ENCODE peak calls at places on chromosomes 1 and 21, in seven cellular contexts. One of them, this sample, is unnamed.

GRCh38 chr1:27536004-27536757 is 46.2 kb upstream of the WASF2 start:
- DNase-seq in body of pancreas: no peak
- DNase-seq in K562: no peak
- DNase-seq in transverse colon: no peak
- DNase-seq in stomach: no peak
- DNase-seq in H54: no peak
- DNase-seq in Peyer's patch: no peak
- DNase-seq in this sample: peak

GRCh38 chr1:81432089-81432488 is 368.6 kb upstream of the ADGRL2 start:
- DNase-seq in Peyer's patch: no peak
- DNase-seq in transverse colon: no peak
- DNase-seq in K562: no peak
- DNase-seq in stomach: no peak
- DNase-seq in H54: no peak
- DNase-seq in body of pancreas: no peak
- DNase-seq in this sample: no peak

GRCh38 chr1:183620311-183620710 is 15.3 kb downstream of the ARPC5 start:
- DNase-seq in H54: no peak
- DNase-seq in transverse colon: no peak
- DNase-seq in body of pancreas: no peak
- DNase-seq in Peyer's patch: no peak
- DNase-seq in stomach: no peak
- DNase-seq in K562: no peak
- DNase-seq in this sample: no peak

GRCh38 chr1:24727490-24728214 is 17.6 kb upstream of the CLIC4 start:
- DNase-seq in K562: no peak
- DNase-seq in stomach: peak
- DNase-seq in transverse colon: peak
- DNase-seq in Peyer's patch: peak
- DNase-seq in H54: no peak
- DNase-seq in body of pancreas: no peak
- DNase-seq in this sample: peak

GRCh38 chr1:87334351-87335174 is 5.9 kb downstream of the LMO4 start:
- DNase-seq in stomach: no peak
- DNase-seq in K562: peak
- DNase-seq in transverse colon: peak
- DNase-seq in body of pancreas: no peak
- DNase-seq in H54: no peak
- DNase-seq in Peyer's patch: no peak
- DNase-seq in this sample: peak

GRCh38 chr1:156115514-156116374 is 1.2 kb downstream of the LMNA start:
- DNase-seq in H54: peak
- DNase-seq in Peyer's patch: no peak
- DNase-seq in body of pancreas: peak
- DNase-seq in K562: peak
- DNase-seq in transverse colon: peak
- DNase-seq in stomach: peak
- DNase-seq in this sample: peak

GRCh38 chr1:243233908-243234307 is 21.2 kb downstream of the CEP170 start:
- DNase-seq in transverse colon: no peak
- DNase-seq in H54: no peak
- DNase-seq in K562: no peak
- DNase-seq in Peyer's patch: no peak
- DNase-seq in body of pancreas: no peak
- DNase-seq in stomach: no peak
- DNase-seq in this sample: no peak

GRCh38 chr1:228369608-228370438 is 36.8 kb downstream of the TRIM11 start:
- DNase-seq in stomach: no peak
- DNase-seq in transverse colon: no peak
- DNase-seq in Peyer's patch: no peak
- DNase-seq in H54: no peak
- DNase-seq in body of pancreas: peak
- DNase-seq in K562: no peak
- DNase-seq in this sample: no peak

GRCh38 chr21:17359781-17360180 is 153.1 kb upstream of the CXADR start:
- DNase-seq in transverse colon: no peak
- DNase-seq in stomach: no peak
- DNase-seq in H54: no peak
- DNase-seq in Peyer's patch: no peak
- DNase-seq in body of pancreas: no peak
- DNase-seq in K562: no peak
- DNase-seq in this sample: no peak

GRCh38 chr1:180522204-180522497 is 19.8 kb upstream of the ACBD6 start:
- DNase-seq in transverse colon: no peak
- DNase-seq in Peyer's patch: no peak
- DNase-seq in K562: no peak
- DNase-seq in stomach: no peak
- DNase-seq in body of pancreas: no peak
- DNase-seq in H54: no peak
- DNase-seq in this sample: no peak

GRCh38 chr1:56872597-56872996 is 18.0 kb downstream of the C8A start:
- DNase-seq in H54: no peak
- DNase-seq in body of pancreas: no peak
- DNase-seq in K562: no peak
- DNase-seq in stomach: no peak
- DNase-seq in Peyer's patch: no peak
- DNase-seq in transverse colon: no peak
- DNase-seq in this sample: no peak

GRCh38 chr1:197725044-197725443 is 50.2 kb downstream of the DENND1B start:
- DNase-seq in transverse colon: no peak
- DNase-seq in K562: no peak
- DNase-seq in H54: no peak
- DNase-seq in body of pancreas: no peak
- DNase-seq in Peyer's patch: no peak
- DNase-seq in stomach: no peak
- DNase-seq in this sample: no peak

GRCh38 chr1:220748091-220748934 is at the start of gene MTARC2:
- DNase-seq in K562: no peak
- DNase-seq in body of pancreas: peak
- DNase-seq in transverse colon: peak
- DNase-seq in H54: peak
- DNase-seq in Peyer's patch: peak
- DNase-seq in stomach: peak
- DNase-seq in this sample: peak

GRCh38 chr1:155051777-155052398 is 772 bp downstream of the ADAM15 start:
- DNase-seq in body of pancreas: peak
- DNase-seq in Peyer's patch: peak
- DNase-seq in K562: no peak
- DNase-seq in stomach: peak
- DNase-seq in transverse colon: peak
- DNase-seq in H54: peak
- DNase-seq in this sample: no peak

GRCh38 chr21:45943630-45944540 is 37.7 kb upstream of the COL6A1 start:
- DNase-seq in Peyer's patch: no peak
- DNase-seq in K562: no peak
- DNase-seq in stomach: no peak
- DNase-seq in transverse colon: no peak
- DNase-seq in H54: no peak
- DNase-seq in body of pancreas: no peak
- DNase-seq in this sample: no peak

GRCh38 chr1:193157360-193157759 is 29.1 kb downstream of the B3GALT2 start:
- DNase-seq in body of pancreas: no peak
- DNase-seq in transverse colon: no peak
- DNase-seq in stomach: no peak
- DNase-seq in K562: no peak
- DNase-seq in H54: no peak
- DNase-seq in Peyer's patch: no peak
- DNase-seq in this sample: no peak

GRCh38 chr1:157325220-157325619 is 187.0 kb upstream of the ETV3 start:
- DNase-seq in H54: no peak
- DNase-seq in stomach: no peak
- DNase-seq in body of pancreas: no peak
- DNase-seq in K562: peak
- DNase-seq in Peyer's patch: no peak
- DNase-seq in transverse colon: no peak
- DNase-seq in this sample: no peak

GRCh38 chr1:219177940-219178339 is 4.3 kb downstream of the LYPLAL1 start:
- DNase-seq in K562: no peak
- DNase-seq in stomach: no peak
- DNase-seq in body of pancreas: no peak
- DNase-seq in Peyer's patch: no peak
- DNase-seq in transverse colon: no peak
- DNase-seq in H54: no peak
- DNase-seq in this sample: no peak

GRCh38 chr21:44846485-44847260 is 26.8 kb downstream of the PTTG1IP start:
- DNase-seq in body of pancreas: no peak
- DNase-seq in H54: no peak
- DNase-seq in Peyer's patch: peak
- DNase-seq in transverse colon: peak
- DNase-seq in K562: peak
- DNase-seq in stomach: peak
- DNase-seq in this sample: peak

DNA sequence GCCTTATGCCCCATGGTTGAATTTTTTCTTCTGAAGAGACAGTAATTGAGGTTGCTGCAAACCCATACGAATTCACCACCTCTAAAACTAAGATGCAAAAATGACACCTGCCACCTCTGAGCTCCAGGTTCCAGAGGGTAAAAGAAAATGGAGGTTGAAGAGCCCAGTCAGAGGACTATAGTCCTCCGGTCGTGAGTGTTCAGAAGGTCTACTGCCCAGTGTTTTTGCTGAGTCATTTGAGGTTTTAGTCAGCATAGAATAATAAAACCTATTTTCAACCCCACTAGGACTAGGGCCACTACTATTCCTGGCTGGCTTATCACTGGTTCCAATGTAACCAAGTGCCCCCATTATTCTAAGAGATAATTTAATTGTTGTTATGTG is 12.9 kb upstream of the SLAMF7 start:
- DNase-seq in stomach: no peak
- DNase-seq in K562: peak
- DNase-seq in H54: no peak
- DNase-seq in body of pancreas: no peak
- DNase-seq in Peyer's patch: no peak
- DNase-seq in transverse colon: no peak
- DNase-seq in this sample: no peak
- TF ChIP-seq POLR2A in stomach: no peak
- TF ChIP-seq POLR2A in K562: peak
- TF ChIP-seq POLR2A in H54: no peak
- TF ChIP-seq POLR2A in body of pancreas: no peak
- TF ChIP-seq POLR2A in Peyer's patch: no peak
- TF ChIP-seq POLR2A in transverse colon: no peak
- TF ChIP-seq POLR2A in this sample: no peak

DNA sequence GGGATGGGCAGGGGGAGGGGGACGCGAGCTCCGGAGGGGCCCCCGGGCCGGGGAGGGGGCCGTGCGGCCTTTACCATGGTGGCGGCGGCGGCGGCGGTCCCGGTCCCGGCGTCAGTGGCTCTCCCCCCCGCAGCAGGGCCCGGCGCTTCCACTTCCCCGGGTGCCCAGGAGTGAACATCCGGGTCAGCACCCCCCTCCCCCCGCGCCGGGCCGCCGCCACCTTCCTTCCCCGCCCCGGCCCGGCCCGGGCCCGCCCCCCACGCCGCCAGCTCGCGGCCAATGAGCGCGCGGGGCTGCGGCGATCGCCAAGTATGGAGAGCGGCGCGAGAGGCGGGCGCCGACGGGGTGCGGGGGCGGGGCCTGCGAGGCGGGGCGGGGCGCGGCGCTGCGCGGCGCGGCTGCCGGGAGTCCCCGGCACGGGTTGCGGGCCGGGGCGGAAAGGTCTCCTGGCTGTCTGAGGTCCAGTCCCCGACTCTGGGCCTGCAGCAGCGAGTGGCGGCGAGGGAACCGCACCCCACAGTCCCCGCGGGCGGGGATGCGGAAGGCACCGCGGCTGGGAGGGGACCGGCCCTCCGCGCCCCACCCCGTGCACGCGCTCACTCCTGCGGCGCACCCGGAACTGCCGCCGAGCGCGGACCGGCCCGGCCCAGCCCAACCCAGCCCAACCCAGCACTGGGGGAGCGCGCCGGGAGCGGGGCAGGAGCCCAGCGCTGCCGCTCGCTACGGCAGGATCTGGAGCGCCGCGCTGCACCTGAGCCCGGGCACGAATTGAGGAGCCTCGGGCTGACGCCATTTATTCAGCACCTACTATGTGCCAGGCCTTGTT is at the start of gene CAPZB:
- DNase-seq in K562: peak
- DNase-seq in transverse colon: peak
- DNase-seq in body of pancreas: peak
- DNase-seq in H54: peak
- DNase-seq in Peyer's patch: peak
- DNase-seq in stomach: peak
- DNase-seq in this sample: peak
- TF ChIP-seq POLR2A in K562: peak
- TF ChIP-seq POLR2A in transverse colon: peak
- TF ChIP-seq POLR2A in body of pancreas: peak
- TF ChIP-seq POLR2A in H54: peak
- TF ChIP-seq POLR2A in Peyer's patch: peak
- TF ChIP-seq POLR2A in stomach: peak
- TF ChIP-seq POLR2A in this sample: no peak

DNA sequence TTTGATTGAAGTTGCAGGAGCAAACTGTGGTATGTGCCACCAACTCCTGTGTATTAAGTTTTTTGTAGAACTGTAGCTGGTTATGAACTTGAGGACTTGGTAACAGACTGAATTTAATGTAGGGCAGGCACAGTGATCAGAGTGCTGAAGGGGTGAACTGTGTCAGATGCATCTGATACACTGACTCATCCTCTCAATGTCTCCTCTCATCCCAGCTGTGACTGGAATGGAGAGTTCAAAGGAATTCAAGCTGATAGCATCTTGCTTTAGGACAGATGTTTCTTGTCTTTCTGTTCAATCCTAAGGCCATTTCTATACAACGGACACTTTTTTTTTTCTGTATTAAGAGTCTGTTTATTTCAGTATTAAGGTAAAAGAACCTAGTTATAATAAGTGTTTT is 25.0 kb upstream of the GBP1 start:
- DNase-seq in K562: no peak
- DNase-seq in body of pancreas: no peak
- DNase-seq in H54: no peak
- DNase-seq in Peyer's patch: no peak
- DNase-seq in stomach: no peak
- DNase-seq in transverse colon: no peak
- DNase-seq in this sample: no peak
- TF ChIP-seq POLR2A in K562: no peak
- TF ChIP-seq POLR2A in body of pancreas: no peak
- TF ChIP-seq POLR2A in H54: no peak
- TF ChIP-seq POLR2A in Peyer's patch: no peak
- TF ChIP-seq POLR2A in stomach: no peak
- TF ChIP-seq POLR2A in transverse colon: no peak
- TF ChIP-seq POLR2A in this sample: no peak

GRCh38 chr1:205286335-205286950 is 35.1 kb downstream of the NUAK2 start:
- DNase-seq in transverse colon: peak
- DNase-seq in H54: no peak
- DNase-seq in Peyer's patch: peak
- DNase-seq in stomach: peak
- DNase-seq in body of pancreas: no peak
- DNase-seq in K562: no peak
- DNase-seq in this sample: no peak

GRCh38 chr1:205283270-205284147 is 38.0 kb downstream of the NUAK2 start:
- DNase-seq in Peyer's patch: no peak
- DNase-seq in H54: no peak
- DNase-seq in transverse colon: no peak
- DNase-seq in stomach: no peak
- DNase-seq in body of pancreas: no peak
- DNase-seq in K562: no peak
- DNase-seq in this sample: no peak

GRCh38 chr1:205285391-205286101 is 36.0 kb downstream of the NUAK2 start:
- DNase-seq in H54: no peak
- DNase-seq in K562: no peak
- DNase-seq in Peyer's patch: peak
- DNase-seq in stomach: no peak
- DNase-seq in body of pancreas: no peak
- DNase-seq in transverse colon: peak
- DNase-seq in this sample: peak

GRCh38 chr1:205287076-205287475 is 34.5 kb downstream of the NUAK2 start:
- DNase-seq in K562: no peak
- DNase-seq in Peyer's patch: no peak
- DNase-seq in transverse colon: no peak
- DNase-seq in H54: no peak
- DNase-seq in body of pancreas: no peak
- DNase-seq in stomach: no peak
- DNase-seq in this sample: no peak

GRCh38 chr1:205284420-205285144 is 37.0 kb downstream of the NUAK2 start:
- DNase-seq in stomach: peak
- DNase-seq in Peyer's patch: peak
- DNase-seq in H54: peak
- DNase-seq in body of pancreas: peak
- DNase-seq in transverse colon: peak
- DNase-seq in K562: peak
- DNase-seq in this sample: peak
- TF ChIP-seq POLR2A in stomach: no peak
- TF ChIP-seq POLR2A in Peyer's patch: no peak
- TF ChIP-seq POLR2A in H54: no peak
- TF ChIP-seq POLR2A in body of pancreas: no peak
- TF ChIP-seq POLR2A in transverse colon: peak
- TF ChIP-seq POLR2A in K562: no peak
- TF ChIP-seq POLR2A in this sample: no peak

This sample was measured in testis.